ENCODE peak calls at places on chromosomes 16 and 17, in ten cellular contexts. A is Panc1, O is T-helper 2 cell, B is AG10803, P is neural crest cell, W is cardiac fibroblast, Y is GM10248, T is fibroblast of pulmonary artery, H is NCI-H1930, E is left colon. V is an unnamed sample.

GRCh38 chr17:10748475-10749110 is 18.8 kb upstream of the TMEM220 start:
- DNase-seq in A (no peak), O (no peak), B (no peak), P (no peak), W (no peak), Y (no peak), T (no peak), H (no peak), E (no peak), V (no peak)

GRCh38 chr16:59412275-59412841 is 678.2 kb upstream of the GOT2 start:
- DNase-seq in A (peak), O (no peak), B (no peak), P (no peak), W (no peak), Y (no peak), T (no peak), H (no peak), E (no peak), V (peak)

GRCh38 chr17:58336456-58337094 is 8.0 kb upstream of the TSPOAP1 start:
- DNase-seq in A (no peak), O (no peak), B (peak), P (no peak), W (peak), Y (no peak), T (no peak), H (no peak), E (no peak), V (no peak)

GRCh38 chr16:47660540-47660939 is 199.4 kb downstream of the PHKB start:
- DNase-seq in A (no peak), O (no peak), B (no peak), P (no peak), W (no peak), Y (no peak), T (no peak), H (no peak), E (no peak), V (no peak)

GRCh38 chr16:30805056-30805369 is 18.0 kb upstream of the ZNF629 start:
- DNase-seq in A (no peak), O (no peak), B (peak), P (no peak), W (no peak), Y (no peak), T (peak), H (no peak), E (no peak), V (no peak)

GRCh38 chr16:68592466-68593337 is 52.4 kb upstream of the CDH3 start:
- DNase-seq in A (no peak), O (no peak), B (no peak), P (no peak), W (peak), Y (no peak), T (peak), H (no peak), E (no peak), V (peak)

GRCh38 chr16:86953631-86954465 is 363.3 kb downstream of the C16orf95 start:
- DNase-seq in A (no peak), O (no peak), B (no peak), P (peak), W (no peak), Y (no peak), T (no peak), H (no peak), E (no peak), V (no peak)

GRCh38 chr16:29198731-29199521 is 207.6 kb downstream of the NPIPB11 start:
- DNase-seq in A (no peak), O (no peak), B (no peak), P (no peak), W (peak), Y (no peak), T (peak), H (no peak), E (no peak), V (no peak)